ENCODE peak calls at places on chromosomes 5 and 9, in six cellular contexts. G, A, E, T, Q and D are unnamed samples.

GRCh38 chr9:708556-709432 is 132.7 kb upstream of the DMRT1 start:
- DNase-seq in G (no peak), A (no peak), E (no peak), T (peak), Q (no peak), D (no peak)

GRCh38 chr9:38282756-38283155 is 109.7 kb upstream of the ALDH1B1 start:
- DNase-seq in G (no peak), A (no peak), E (no peak), T (no peak), Q (no peak), D (no peak)

GRCh38 chr5:116448869-116449453 is 125.7 kb downstream of the SEMA6A start:
- DNase-seq in G (no peak), A (no peak), E (no peak), T (no peak), Q (no peak), D (no peak)

GRCh38 chr5:136191304-136192014 is 1.5 kb downstream of the SMIM32 start:
- DNase-seq in G (peak), A (no peak), E (no peak), T (no peak), Q (no peak), D (no peak)

GRCh38 chr9:82606761-82607382 is 456.1 kb downstream of the RASEF start:
- DNase-seq in G (peak), A (peak), E (peak), T (peak), Q (peak), D (peak)

GRCh38 chr9:19429590-19429989 is 20.8 kb downstream of the ACER2 start:
- DNase-seq in G (no peak), A (no peak), E (no peak), T (no peak), Q (peak), D (no peak)

GRCh38 chr5:29143266-29143665 is 2050.2 kb upstream of the CDH6 start:
- DNase-seq in G (peak), A (no peak), E (no peak), T (no peak), Q (no peak), D (no peak)

GRCh38 chr9:6764570-6765334 is 7.0 kb downstream of the KDM4C start:
- DNase-seq in G (no peak), A (no peak), E (no peak), T (no peak), Q (no peak), D (no peak)

GRCh38 chr5:159552751-159553150 is 222.5 kb upstream of the IL12B start:
- DNase-seq in G (peak), A (no peak), E (no peak), T (no peak), Q (peak), D (no peak)

GRCh38 chr5:115033861-115034260 is 135.8 kb downstream of the TRIM36 start:
- DNase-seq in G (peak), A (peak), E (peak), T (no peak), Q (no peak), D (no peak)

GRCh38 chr5:141516648-141517025 is 27.8 kb downstream of the PCDHGC5 start:
- DNase-seq in G (no peak), A (no peak), E (no peak), T (no peak), Q (no peak), D (no peak)

GRCh38 chr9:126393876-126394275 is 67.2 kb downstream of the MVB12B start:
- DNase-seq in G (no peak), A (no peak), E (no peak), T (no peak), Q (no peak), D (no peak)

GRCh38 chr5:175325681-175326080 is 118.3 kb downstream of the DRD1 start:
- DNase-seq in G (no peak), A (no peak), E (no peak), T (peak), Q (no peak), D (no peak)

GRCh38 chr9:37290881-37291485 is 131.5 kb upstream of the GRHPR start:
- DNase-seq in G (no peak), A (peak), E (no peak), T (no peak), Q (peak), D (no peak)

GRCh38 chr5:55551904-55552303 is 17.1 kb upstream of the PLPP1 start:
- DNase-seq in G (no peak), A (no peak), E (no peak), T (no peak), Q (no peak), D (no peak)

GRCh38 chr5:87762631-87763030 is 349.9 kb upstream of the CCNH start:
- DNase-seq in G (no peak), A (no peak), E (no peak), T (no peak), Q (no peak), D (no peak)

GRCh38 chr9:6645153-6646027 is at the start of gene GLDC:
- DNase-seq in G (peak), A (no peak), E (no peak), T (peak), Q (no peak), D (no peak)

GRCh38 chr5:5018560-5018935 is 121.6 kb upstream of the ADAMTS16 start:
- DNase-seq in G (no peak), A (no peak), E (no peak), T (no peak), Q (no peak), D (no peak)

GRCh38 chr5:159262472-159262858 is 625 bp upstream of the UBLCP1 start:
- DNase-seq in G (no peak), A (no peak), E (peak), T (peak), Q (no peak), D (no peak)

GRCh38 chr5:125112196-125112595 is 365.8 kb upstream of the ZNF608 start:
- DNase-seq in G (no peak), A (no peak), E (no peak), T (no peak), Q (peak), D (no peak)

GRCh38 chr9:19028835-19029451 is 4.1 kb downstream of the SAXO1 start:
- DNase-seq in G (peak), A (peak), E (peak), T (peak), Q (peak), D (peak)

GRCh38 chr5:93307557-93307956 is 273.5 kb downstream of the NR2F1-AS1 start:
- DNase-seq in G (no peak), A (no peak), E (no peak), T (no peak), Q (peak), D (no peak)

GRCh38 chr9:83956288-83957028 is 23.6 kb downstream of the HNRNPK start:
- DNase-seq in G (peak), A (no peak), E (no peak), T (peak), Q (no peak), D (no peak)

GRCh38 chr5:91468643-91469422 is 85.7 kb upstream of the ARRDC3 start:
- DNase-seq in G (no peak), A (no peak), E (peak), T (no peak), Q (peak), D (no peak)

GRCh38 chr9:107137495-107138202 is 145.4 kb upstream of the RAD23B start:
- DNase-seq in G (no peak), A (peak), E (peak), T (no peak), Q (no peak), D (peak)

GRCh38 chr9:108397286-108397685 is 458.5 kb downstream of the ACTL7B start:
- DNase-seq in G (no peak), A (no peak), E (no peak), T (no peak), Q (peak), D (no peak)

GRCh38 chr9:95443301-95443700 is 73.5 kb downstream of the PTCH1 start:
- DNase-seq in G (no peak), A (no peak), E (no peak), T (no peak), Q (no peak), D (no peak)

GRCh38 chr9:89629096-89629976 is 24.5 kb downstream of the GADD45G start:
- DNase-seq in G (no peak), A (no peak), E (no peak), T (no peak), Q (no peak), D (no peak)

GRCh38 chr5:161420526-161420925 is 126.0 kb downstream of the GABRB2 start:
- DNase-seq in G (no peak), A (no peak), E (no peak), T (no peak), Q (no peak), D (no peak)

GRCh38 chr5:83447533-83447932 is 24.0 kb upstream of the VCAN start:
- DNase-seq in G (no peak), A (no peak), E (no peak), T (no peak), Q (no peak), D (no peak)

GRCh38 chr9:72589684-72590555 is 68.5 kb downstream of the TMC1 start:
- DNase-seq in G (no peak), A (no peak), E (no peak), T (no peak), Q (no peak), D (no peak)

GRCh38 chr5:168676499-168676898 is 97.3 kb upstream of the PANK3 start:
- DNase-seq in G (no peak), A (no peak), E (no peak), T (no peak), Q (no peak), D (no peak)

GRCh38 chr9:132187006-132187760 is 25.3 kb downstream of the NTNG2 start:
- DNase-seq in G (no peak), A (no peak), E (no peak), T (peak), Q (no peak), D (no peak)

GRCh38 chr9:94941211-94941875 is 214.8 kb downstream of the AOPEP start:
- DNase-seq in G (no peak), A (no peak), E (no peak), T (no peak), Q (no peak), D (no peak)

GRCh38 chr9:129333613-129333960 is 155.5 kb upstream of the IER5L start:
- DNase-seq in G (peak), A (no peak), E (no peak), T (peak), Q (no peak), D (no peak)